ENCODE peak calls at places on chromosomes 4 and X, in nine cellular contexts. P is WTC11, L is GOT3, U is AG08395, Y is brain microvascular endothelial cell, W is transverse colon, O is upper lobe of right lung, N is DMS153, X is heart right ventricle. R is an unnamed sample.

GRCh38 chrX:107729558-107730297 is 45.9 kb downstream of the TSC22D3 start:
- DNase-seq in P (peak), L (no peak), U (no peak), Y (no peak), W (no peak), O (no peak), N (no peak), X (peak), R (no peak)

GRCh38 chr4:8913121-8913857 is 41.6 kb upstream of the HMX1 start:
- DNase-seq in P (no peak), L (no peak), U (no peak), Y (no peak), W (no peak), O (peak), N (no peak), X (no peak), R (no peak)

GRCh38 chrX:145844886-145845285 is 27.3 kb downstream of the SLITRK2 start:
- DNase-seq in P (no peak), L (no peak), U (no peak), Y (no peak), W (no peak), O (no peak), N (no peak), X (no peak), R (no peak)

GRCh38 chr4:153486281-153487151 is 20.4 kb downstream of the TMEM131L start:
- DNase-seq in P (peak), L (no peak), U (peak), Y (peak), W (no peak), O (no peak), N (no peak), X (no peak), R (peak)

GRCh38 chrX:17826609-17827496 is 34.2 kb downstream of the RAI2 start:
- DNase-seq in P (no peak), L (no peak), U (no peak), Y (peak), W (peak), O (no peak), N (no peak), X (no peak), R (peak)

GRCh38 chr4:891747-892146 is 40.4 kb downstream of the GAK start:
- DNase-seq in P (peak), L (no peak), U (no peak), Y (no peak), W (no peak), O (no peak), N (no peak), X (no peak), R (no peak)

GRCh38 chr4:76377922-76378321 is 43.0 kb downstream of the CCDC158 start:
- DNase-seq in P (peak), L (no peak), U (peak), Y (peak), W (peak), O (peak), N (no peak), X (no peak), R (peak)

GRCh38 chr4:124685851-124686250 is 26.7 kb downstream of the ANKRD50 start:
- DNase-seq in P (no peak), L (no peak), U (no peak), Y (no peak), W (no peak), O (no peak), N (no peak), X (no peak), R (peak)

GRCh38 chrX:12360991-12361598 is 222.8 kb downstream of the FRMPD4 start:
- DNase-seq in P (no peak), L (no peak), U (no peak), Y (no peak), W (no peak), O (no peak), N (no peak), X (no peak), R (peak)

GRCh38 chr4:138163171-138163570 is 79.0 kb downstream of the SLC7A11 start:
- DNase-seq in P (no peak), L (no peak), U (no peak), Y (no peak), W (no peak), O (no peak), N (no peak), X (no peak), R (no peak)

GRCh38 chr4:6908397-6909112 is 1.1 kb upstream of the TBC1D14 start:
- DNase-seq in P (peak), L (no peak), U (peak), Y (peak), W (no peak), O (no peak), N (peak), X (no peak), R (peak)

GRCh38 chr4:85475631-85476233 is 782 bp downstream of the ARHGAP24 start:
- DNase-seq in P (no peak), L (no peak), U (no peak), Y (no peak), W (no peak), O (peak), N (no peak), X (peak), R (no peak)

GRCh38 chrX:24870143-24870542 is 145.6 kb downstream of the ARX start:
- DNase-seq in P (no peak), L (no peak), U (no peak), Y (peak), W (no peak), O (no peak), N (no peak), X (no peak), R (peak)

GRCh38 chrX:118968031-118968430 is 6.4 kb upstream of the LONRF3 start:
- DNase-seq in P (no peak), L (no peak), U (no peak), Y (no peak), W (no peak), O (no peak), N (no peak), X (no peak), R (no peak)

GRCh38 chr4:39814403-39815185 is 116.7 kb downstream of the UBE2K start:
- DNase-seq in P (no peak), L (no peak), U (peak), Y (peak), W (no peak), O (no peak), N (no peak), X (no peak), R (peak)

GRCh38 chr4:15672096-15672495 is 9.5 kb upstream of the FAM200B start:
- DNase-seq in P (no peak), L (no peak), U (no peak), Y (no peak), W (no peak), O (no peak), N (no peak), X (no peak), R (no peak)

GRCh38 chr4:118865091-118865708 is 23.5 kb upstream of the SYNPO2 start:
- DNase-seq in P (peak), L (peak), U (peak), Y (peak), W (peak), O (no peak), N (peak), X (no peak), R (peak)

GRCh38 chr4:72418458-72418857 is 150.6 kb downstream of the ADAMTS3 start:
- DNase-seq in P (no peak), L (no peak), U (peak), Y (peak), W (no peak), O (no peak), N (peak), X (peak), R (peak)

GRCh38 chr4:111977419-111977965 is 167.8 kb upstream of the FAM241A start:
- DNase-seq in P (no peak), L (no peak), U (no peak), Y (no peak), W (peak), O (no peak), N (no peak), X (no peak), R (no peak)

GRCh38 chr4:147874109-147874508 is 142.2 kb downstream of the ARHGAP10 start:
- DNase-seq in P (no peak), L (no peak), U (no peak), Y (no peak), W (no peak), O (no peak), N (no peak), X (no peak), R (no peak)

GRCh38 chrX:22378296-22378695 is 105.6 kb downstream of the CBLL2 start:
- DNase-seq in P (no peak), L (no peak), U (no peak), Y (no peak), W (no peak), O (no peak), N (no peak), X (no peak), R (no peak)

GRCh38 chrX:120727911-120728310 is 98.1 kb upstream of the C1GALT1C1 start:
- DNase-seq in P (no peak), L (no peak), U (no peak), Y (no peak), W (no peak), O (no peak), N (no peak), X (no peak), R (no peak)

GRCh38 chr4:77579406-77580076 is 26.1 kb upstream of the CXCL13 start:
- DNase-seq in P (no peak), L (no peak), U (peak), Y (peak), W (no peak), O (no peak), N (no peak), X (no peak), R (peak)

GRCh38 chr4:120630432-120630831 is 292.1 kb downstream of the PRDM5 start:
- DNase-seq in P (no peak), L (no peak), U (no peak), Y (no peak), W (no peak), O (no peak), N (no peak), X (no peak), R (peak)

GRCh38 chrX:121014826-121015225 is 29.3 kb upstream of the CT47A1 start:
- DNase-seq in P (no peak), L (no peak), U (no peak), Y (no peak), W (no peak), O (no peak), N (no peak), X (no peak), R (no peak)

GRCh38 chr4:55927776-55928437 is 20.8 kb upstream of the CEP135 start:
- DNase-seq in P (no peak), L (no peak), U (no peak), Y (no peak), W (no peak), O (no peak), N (no peak), X (no peak), R (no peak)

R was measured in fibroblast of lung.